ENCODE peak calls at places on chromosome 18, in five cellular contexts. I is adipocyte, U is hypothalamus, G is upper lobe of right lung, V is hippocampal formation. R is an unnamed sample.
A peak's percentile ranks its signal among the peaks of the same experiment; 100 is the strongest.

GRCh38 chr18:42742976-42743755 is 372.3 kb downstream of the RIT2 start:
- DNase-seq in U (no peak), V (no peak), I (no peak), G (no peak), R (no peak)

GRCh38 chr18:28766027-28766426 is 589.1 kb upstream of the CDH2 start:
- DNase-seq in I (peak; percentile 29), U (no peak), V (no peak), G (no peak), R (no peak)

GRCh38 chr18:31190919-31191318 is 28.3 kb upstream of the DSC1 start:
- DNase-seq in I (no peak), U (no peak), V (no peak), G (no peak), R (no peak)

GRCh38 chr18:51151568-51152511 is 45.6 kb downstream of the MEX3C start:
- DNase-seq in I (no peak), G (no peak), U (no peak), V (no peak), R (peak; percentile 54)

GRCh38 chr18:28792404-28793103 is 615.6 kb upstream of the CDH2 start:
- DNase-seq in I (no peak), V (no peak), G (no peak), U (no peak), R (no peak)

GRCh38 chr18:3877678-3878077 is 427.7 kb downstream of the TGIF1 start:
- DNase-seq in I (no peak), U (no peak), V (no peak), G (no peak), R (no peak)

GRCh38 chr18:79379931-79380815 is 15.6 kb upstream of the NFATC1 start:
- DNase-seq in G (peak; percentile 64), U (no peak), V (no peak), I (no peak), R (no peak)

GRCh38 chr18:75502286-75502685 is 74.8 kb upstream of the SMIM21 start:
- DNase-seq in V (no peak), G (no peak), I (no peak), U (no peak), R (no peak)

GRCh38 chr18:75131455-75132000 is 77.4 kb downstream of the PTGR3 start:
- DNase-seq in I (no peak), V (no peak), G (no peak), U (no peak), R (no peak)

GRCh38 chr18:33870059-33870458 is 292.0 kb downstream of the ASXL3 start:
- DNase-seq in V (no peak), I (peak; percentile 63), G (no peak), U (no peak), R (no peak)

GRCh38 chr18:63427566-63427965 is 5.3 kb upstream of the VPS4B start:
- DNase-seq in U (no peak), V (no peak), I (no peak), G (no peak), R (no peak)

GRCh38 chr18:9823805-9824473 is 61.8 kb upstream of the TXNDC2 start:
- DNase-seq in G (no peak), V (no peak), I (peak; percentile 39), U (no peak), R (no peak)

GRCh38 chr18:9671214-9671613 is 36.9 kb upstream of the RAB31 start:
- DNase-seq in I (no peak), V (no peak), G (no peak), U (no peak), R (no peak)

GRCh38 chr18:14086459-14087231 is 45.6 kb downstream of the ZNF519 start:
- DNase-seq in I (peak; percentile 57), G (no peak), V (peak; percentile 45), U (peak; percentile 25), R (no peak)

GRCh38 chr18:8904316-8904715 is 198.2 kb upstream of the NDUFV2 start:
- DNase-seq in G (no peak), U (no peak), I (no peak), V (no peak), R (no peak)

R was measured in naive thymus-derived CD4-positive, alpha-beta T cell.